ENCODE peak calls at places on chromosomes 3 and 15, in seven cellular contexts. W is astrocyte of the cerebellum; S is activated CD8-positive, alpha-beta T cell treated with anti-CD3 and anti-CD28 coated beads for 36 hours; X is occipital lobe; V is GM10248; O is HFFc6; D is omental fat pad. B is an unnamed sample.

GRCh38 chr15:41957021-41957897 is 15.1 kb downstream of the EHD4 start:
- DNase-seq in W (no peak), S (no peak), X (no peak), V (peak), O (no peak), D (no peak), B (peak)

GRCh38 chr15:31435256-31435781 is 108.7 kb downstream of the KLF13 start:
- DNase-seq in W (peak), S (peak), X (peak), V (peak), O (peak), D (no peak), B (peak)

GRCh38 chr3:188102861-188103547 is 51.0 kb upstream of the LPP start:
- DNase-seq in W (no peak), S (no peak), X (no peak), V (no peak), O (peak), D (no peak), B (no peak)

GRCh38 chr3:38016410-38016809 is 13.0 kb downstream of the PLCD1 start:
- DNase-seq in W (no peak), S (no peak), X (no peak), V (no peak), O (no peak), D (no peak), B (no peak)

GRCh38 chr15:25739687-25740121 is 123.4 kb downstream of the ATP10A start:
- DNase-seq in W (peak), S (peak), X (no peak), V (no peak), O (peak), D (no peak), B (no peak)

GRCh38 chr3:59764131-59764530 is 714.3 kb upstream of the CFAP20DC start:
- DNase-seq in W (peak), S (no peak), X (no peak), V (no peak), O (no peak), D (no peak), B (no peak)

GRCh38 chr15:75230524-75231371 is 27.4 kb upstream of the GOLGA6C start:
- DNase-seq in W (no peak), S (no peak), X (no peak), V (no peak), O (no peak), D (no peak), B (no peak)

GRCh38 chr3:32456429-32457130 is 46.1 kb downstream of the CMTM6 start:
- DNase-seq in W (no peak), S (no peak), X (no peak), V (no peak), O (no peak), D (no peak), B (no peak)

GRCh38 chr3:156628095-156628690 is 46.2 kb upstream of the TIPARP start:
- DNase-seq in W (no peak), S (no peak), X (no peak), V (no peak), O (no peak), D (no peak), B (no peak)

GRCh38 chr15:77481670-77482069 is 61.0 kb downstream of the HMG20A start:
- DNase-seq in W (no peak), S (no peak), X (no peak), V (no peak), O (peak), D (no peak), B (no peak)

GRCh38 chr15:74311734-74312444 is 55.6 kb downstream of the CYP11A1 start:
- DNase-seq in W (no peak), S (no peak), X (no peak), V (peak), O (peak), D (no peak), B (peak)

GRCh38 chr15:34791701-34792100 is 3.6 kb downstream of the ACTC1 start:
- DNase-seq in W (no peak), S (no peak), X (no peak), V (no peak), O (no peak), D (no peak), B (no peak)

GRCh38 chr3:122233109-122233952 is 49.9 kb downstream of the CASR start:
- DNase-seq in W (no peak), S (peak), X (no peak), V (peak), O (no peak), D (no peak), B (peak)

GRCh38 chr15:65336369-65336766 is 31.9 kb downstream of the RNU5B-1 start:
- DNase-seq in W (no peak), S (no peak), X (no peak), V (no peak), O (no peak), D (no peak), B (no peak)

GRCh38 chr3:50257990-50258389 is 11.0 kb upstream of the SEMA3B start:
- DNase-seq in W (no peak), S (no peak), X (no peak), V (no peak), O (no peak), D (no peak), B (no peak)

GRCh38 chr3:96410006-96410730 is 404.2 kb upstream of the EPHA6 start:
- DNase-seq in W (no peak), S (no peak), X (no peak), V (no peak), O (no peak), D (no peak), B (no peak)

GRCh38 chr3:197010556-197011351 is 18.9 kb downstream of the MELTF start:
- DNase-seq in W (no peak), S (no peak), X (no peak), V (no peak), O (no peak), D (no peak), B (no peak)

B was measured in GM13976.